ENCODE peak calls at places on chromosomes 16 and 17, in eight cellular contexts. One of them, this sample, is unnamed.
A peak's percentile ranks its signal among the peaks of the same experiment; 100 is the strongest.

GRCh38 chr17:68749742-68750562 is 148.8 kb upstream of the FAM20A start:
- DNase-seq in GM19239: no peak
- DNase-seq in kidney: no peak
- DNase-seq in hepatocyte: no peak
- DNase-seq in activated CD8-positive, alpha-beta memory T cell treated with anti-CD3 and anti-CD28 coated beads for 4 hours: no peak
- DNase-seq in NCI-H1092 treated with DMSO at 0.1 percent for 48 hours: no peak
- DNase-seq in memory B cell: no peak
- DNase-seq in GF-D8: no peak
- DNase-seq in this sample: no peak

GRCh38 chr17:52938623-52939230 is 780.2 kb upstream of the CA10 start:
- DNase-seq in GM19239: no peak
- DNase-seq in kidney: no peak
- DNase-seq in hepatocyte: no peak
- DNase-seq in activated CD8-positive, alpha-beta memory T cell treated with anti-CD3 and anti-CD28 coated beads for 4 hours: no peak
- DNase-seq in NCI-H1092 treated with DMSO at 0.1 percent for 48 hours: no peak
- DNase-seq in memory B cell: no peak
- DNase-seq in GF-D8: no peak
- DNase-seq in this sample: no peak

GRCh38 chr17:20797292-20797691 is 217.8 kb downstream of the CDRT15L2 start:
- DNase-seq in GM19239: no peak
- DNase-seq in kidney: no peak
- DNase-seq in hepatocyte: no peak
- DNase-seq in activated CD8-positive, alpha-beta memory T cell treated with anti-CD3 and anti-CD28 coated beads for 4 hours: no peak
- DNase-seq in NCI-H1092 treated with DMSO at 0.1 percent for 48 hours: no peak
- DNase-seq in memory B cell: no peak
- DNase-seq in GF-D8: no peak
- DNase-seq in this sample: no peak

GRCh38 chr16:2856061-2856670 is 1.8 kb downstream of the PRSS22 start:
- DNase-seq in GM19239: no peak
- DNase-seq in kidney: no peak
- DNase-seq in hepatocyte: peak; percentile 71
- DNase-seq in activated CD8-positive, alpha-beta memory T cell treated with anti-CD3 and anti-CD28 coated beads for 4 hours: no peak
- DNase-seq in NCI-H1092 treated with DMSO at 0.1 percent for 48 hours: no peak
- DNase-seq in memory B cell: no peak
- DNase-seq in GF-D8: no peak
- DNase-seq in this sample: no peak

GRCh38 chr17:28718317-28718672 is 627 bp upstream of the RAB34 start:
- DNase-seq in GM19239: no peak
- DNase-seq in kidney: no peak
- DNase-seq in hepatocyte: no peak
- DNase-seq in activated CD8-positive, alpha-beta memory T cell treated with anti-CD3 and anti-CD28 coated beads for 4 hours: no peak
- DNase-seq in NCI-H1092 treated with DMSO at 0.1 percent for 48 hours: no peak
- DNase-seq in memory B cell: no peak
- DNase-seq in GF-D8: no peak
- DNase-seq in this sample: no peak

GRCh38 chr16:53404959-53405358 is 29.3 kb upstream of the RBL2 start:
- DNase-seq in GM19239: no peak
- DNase-seq in kidney: no peak
- DNase-seq in hepatocyte: no peak
- DNase-seq in activated CD8-positive, alpha-beta memory T cell treated with anti-CD3 and anti-CD28 coated beads for 4 hours: no peak
- DNase-seq in NCI-H1092 treated with DMSO at 0.1 percent for 48 hours: no peak
- DNase-seq in memory B cell: no peak
- DNase-seq in GF-D8: no peak
- DNase-seq in this sample: no peak

GRCh38 chr17:82305727-82306300 is 11.6 kb downstream of the CD7 start:
- DNase-seq in GM19239: no peak
- DNase-seq in kidney: no peak
- DNase-seq in hepatocyte: no peak
- DNase-seq in activated CD8-positive, alpha-beta memory T cell treated with anti-CD3 and anti-CD28 coated beads for 4 hours: no peak
- DNase-seq in NCI-H1092 treated with DMSO at 0.1 percent for 48 hours: no peak
- DNase-seq in memory B cell: no peak
- DNase-seq in GF-D8: no peak
- DNase-seq in this sample: no peak

GRCh38 chr17:10327640-10328039 is 45.2 kb downstream of the MYH13 start:
- DNase-seq in GM19239: peak; percentile 70
- DNase-seq in kidney: peak; percentile 78
- DNase-seq in hepatocyte: peak; percentile 93
- DNase-seq in activated CD8-positive, alpha-beta memory T cell treated with anti-CD3 and anti-CD28 coated beads for 4 hours: peak; percentile 30
- DNase-seq in NCI-H1092 treated with DMSO at 0.1 percent for 48 hours: peak; percentile 19
- DNase-seq in memory B cell: peak; percentile 42
- DNase-seq in GF-D8: peak; percentile 14
- DNase-seq in this sample: no peak

GRCh38 chr17:2414665-2415064 is 13.8 kb upstream of the MNT start:
- DNase-seq in GM19239: no peak
- DNase-seq in kidney: no peak
- DNase-seq in hepatocyte: no peak
- DNase-seq in activated CD8-positive, alpha-beta memory T cell treated with anti-CD3 and anti-CD28 coated beads for 4 hours: no peak
- DNase-seq in NCI-H1092 treated with DMSO at 0.1 percent for 48 hours: no peak
- DNase-seq in memory B cell: no peak
- DNase-seq in GF-D8: no peak
- DNase-seq in this sample: no peak

GRCh38 chr17:66304304-66305174 is 2.1 kb downstream of the PRKCA start:
- DNase-seq in GM19239: no peak
- DNase-seq in kidney: no peak
- DNase-seq in hepatocyte: no peak
- DNase-seq in activated CD8-positive, alpha-beta memory T cell treated with anti-CD3 and anti-CD28 coated beads for 4 hours: no peak
- DNase-seq in NCI-H1092 treated with DMSO at 0.1 percent for 48 hours: peak; percentile 38
- DNase-seq in memory B cell: no peak
- DNase-seq in GF-D8: peak; percentile 43
- DNase-seq in this sample: peak; percentile 34

GRCh38 chr16:84548971-84549844 is 44.7 kb upstream of the MEAK7 start:
- DNase-seq in GM19239: no peak
- DNase-seq in kidney: peak; percentile 83
- DNase-seq in hepatocyte: no peak
- DNase-seq in activated CD8-positive, alpha-beta memory T cell treated with anti-CD3 and anti-CD28 coated beads for 4 hours: peak; percentile 24
- DNase-seq in NCI-H1092 treated with DMSO at 0.1 percent for 48 hours: no peak
- DNase-seq in memory B cell: no peak
- DNase-seq in GF-D8: no peak
- DNase-seq in this sample: no peak

GRCh38 chr16:70685938-70686375 is at the start of gene MTSS2:
- DNase-seq in GM19239: no peak
- DNase-seq in kidney: peak; percentile 96
- DNase-seq in hepatocyte: peak; percentile 95
- DNase-seq in activated CD8-positive, alpha-beta memory T cell treated with anti-CD3 and anti-CD28 coated beads for 4 hours: no peak
- DNase-seq in NCI-H1092 treated with DMSO at 0.1 percent for 48 hours: peak; percentile 74
- DNase-seq in memory B cell: no peak
- DNase-seq in GF-D8: peak; percentile 20
- DNase-seq in this sample: peak; percentile 25

GRCh38 chr17:82932146-82933005 is 92.6 kb upstream of the ZNF750 start:
- DNase-seq in GM19239: no peak
- DNase-seq in kidney: peak; percentile 45
- DNase-seq in hepatocyte: no peak
- DNase-seq in activated CD8-positive, alpha-beta memory T cell treated with anti-CD3 and anti-CD28 coated beads for 4 hours: no peak
- DNase-seq in NCI-H1092 treated with DMSO at 0.1 percent for 48 hours: no peak
- DNase-seq in memory B cell: no peak
- DNase-seq in GF-D8: no peak
- DNase-seq in this sample: no peak

GRCh38 chr17:28460901-28461300 is 12.5 kb upstream of the SLC13A2 start:
- DNase-seq in GM19239: no peak
- DNase-seq in kidney: no peak
- DNase-seq in hepatocyte: no peak
- DNase-seq in activated CD8-positive, alpha-beta memory T cell treated with anti-CD3 and anti-CD28 coated beads for 4 hours: no peak
- DNase-seq in NCI-H1092 treated with DMSO at 0.1 percent for 48 hours: no peak
- DNase-seq in memory B cell: no peak
- DNase-seq in GF-D8: no peak
- DNase-seq in this sample: no peak

GRCh38 chr17:81285179-81285878 is 9.8 kb downstream of the SLC38A10 start:
- DNase-seq in GM19239: peak; percentile 75
- DNase-seq in kidney: peak; percentile 94
- DNase-seq in hepatocyte: no peak
- DNase-seq in activated CD8-positive, alpha-beta memory T cell treated with anti-CD3 and anti-CD28 coated beads for 4 hours: no peak
- DNase-seq in NCI-H1092 treated with DMSO at 0.1 percent for 48 hours: no peak
- DNase-seq in memory B cell: peak; percentile 17
- DNase-seq in GF-D8: peak; percentile 67
- DNase-seq in this sample: no peak

GRCh38 chr17:8192070-8192815 is 2.3 kb upstream of the BORCS6 start:
- DNase-seq in GM19239: no peak
- DNase-seq in kidney: peak; percentile 73
- DNase-seq in hepatocyte: peak; percentile 90
- DNase-seq in activated CD8-positive, alpha-beta memory T cell treated with anti-CD3 and anti-CD28 coated beads for 4 hours: no peak
- DNase-seq in NCI-H1092 treated with DMSO at 0.1 percent for 48 hours: peak; percentile 18
- DNase-seq in memory B cell: peak; percentile 25
- DNase-seq in GF-D8: no peak
- DNase-seq in this sample: no peak

GRCh38 chr17:34580685-34581445 is 1.5 kb downstream of the TMEM132E start:
- DNase-seq in GM19239: no peak
- DNase-seq in kidney: no peak
- DNase-seq in hepatocyte: peak; percentile 17
- DNase-seq in activated CD8-positive, alpha-beta memory T cell treated with anti-CD3 and anti-CD28 coated beads for 4 hours: no peak
- DNase-seq in NCI-H1092 treated with DMSO at 0.1 percent for 48 hours: peak; percentile 16
- DNase-seq in memory B cell: no peak
- DNase-seq in GF-D8: no peak
- DNase-seq in this sample: peak; percentile 30

GRCh38 chr17:44111777-44112176 is 11.7 kb downstream of the HDAC5 start:
- DNase-seq in GM19239: no peak
- DNase-seq in kidney: no peak
- DNase-seq in hepatocyte: no peak
- DNase-seq in activated CD8-positive, alpha-beta memory T cell treated with anti-CD3 and anti-CD28 coated beads for 4 hours: no peak
- DNase-seq in NCI-H1092 treated with DMSO at 0.1 percent for 48 hours: no peak
- DNase-seq in memory B cell: no peak
- DNase-seq in GF-D8: no peak
- DNase-seq in this sample: no peak

GRCh38 chr16:68756250-68757051 is 19.4 kb downstream of the CDH1 start:
- DNase-seq in GM19239: no peak
- DNase-seq in kidney: peak; percentile 82
- DNase-seq in hepatocyte: peak; percentile 87
- DNase-seq in activated CD8-positive, alpha-beta memory T cell treated with anti-CD3 and anti-CD28 coated beads for 4 hours: no peak
- DNase-seq in NCI-H1092 treated with DMSO at 0.1 percent for 48 hours: peak; percentile 25
- DNase-seq in memory B cell: no peak
- DNase-seq in GF-D8: no peak
- DNase-seq in this sample: peak; percentile 88

GRCh38 chr17:2995362-2995761 is 68.0 kb downstream of the OR1D5 start:
- DNase-seq in GM19239: no peak
- DNase-seq in kidney: no peak
- DNase-seq in hepatocyte: no peak
- DNase-seq in activated CD8-positive, alpha-beta memory T cell treated with anti-CD3 and anti-CD28 coated beads for 4 hours: no peak
- DNase-seq in NCI-H1092 treated with DMSO at 0.1 percent for 48 hours: no peak
- DNase-seq in memory B cell: no peak
- DNase-seq in GF-D8: no peak
- DNase-seq in this sample: no peak

GRCh38 chr16:22962905-22963304 is 148.9 kb downstream of the HS3ST2 start:
- DNase-seq in GM19239: no peak
- DNase-seq in kidney: no peak
- DNase-seq in hepatocyte: no peak
- DNase-seq in activated CD8-positive, alpha-beta memory T cell treated with anti-CD3 and anti-CD28 coated beads for 4 hours: no peak
- DNase-seq in NCI-H1092 treated with DMSO at 0.1 percent for 48 hours: no peak
- DNase-seq in memory B cell: no peak
- DNase-seq in GF-D8: no peak
- DNase-seq in this sample: no peak

GRCh38 chr16:49472598-49472997 is 99.0 kb downstream of the C16orf78 start:
- DNase-seq in GM19239: no peak
- DNase-seq in kidney: no peak
- DNase-seq in hepatocyte: no peak
- DNase-seq in activated CD8-positive, alpha-beta memory T cell treated with anti-CD3 and anti-CD28 coated beads for 4 hours: no peak
- DNase-seq in NCI-H1092 treated with DMSO at 0.1 percent for 48 hours: peak; percentile 79
- DNase-seq in memory B cell: no peak
- DNase-seq in GF-D8: no peak
- DNase-seq in this sample: no peak

GRCh38 chr17:69254187-69254586 is 25.6 kb upstream of the ABCA10 start:
- DNase-seq in GM19239: no peak
- DNase-seq in kidney: no peak
- DNase-seq in hepatocyte: no peak
- DNase-seq in activated CD8-positive, alpha-beta memory T cell treated with anti-CD3 and anti-CD28 coated beads for 4 hours: no peak
- DNase-seq in NCI-H1092 treated with DMSO at 0.1 percent for 48 hours: no peak
- DNase-seq in memory B cell: no peak
- DNase-seq in GF-D8: no peak
- DNase-seq in this sample: no peak

GRCh38 chr16:55433535-55433934 is 45.5 kb upstream of the MMP2 start:
- DNase-seq in GM19239: no peak
- DNase-seq in kidney: no peak
- DNase-seq in hepatocyte: no peak
- DNase-seq in activated CD8-positive, alpha-beta memory T cell treated with anti-CD3 and anti-CD28 coated beads for 4 hours: no peak
- DNase-seq in NCI-H1092 treated with DMSO at 0.1 percent for 48 hours: no peak
- DNase-seq in memory B cell: no peak
- DNase-seq in GF-D8: no peak
- DNase-seq in this sample: no peak

GRCh38 chr17:42845918-42846593 is 1.7 kb downstream of the AOC2 start:
- DNase-seq in GM19239: no peak
- DNase-seq in kidney: no peak
- DNase-seq in hepatocyte: no peak
- DNase-seq in activated CD8-positive, alpha-beta memory T cell treated with anti-CD3 and anti-CD28 coated beads for 4 hours: no peak
- DNase-seq in NCI-H1092 treated with DMSO at 0.1 percent for 48 hours: no peak
- DNase-seq in memory B cell: no peak
- DNase-seq in GF-D8: no peak
- DNase-seq in this sample: no peak

GRCh38 chr16:62035115-62036092 is 834 bp downstream of the CDH8 start:
- DNase-seq in GM19239: no peak
- DNase-seq in kidney: no peak
- DNase-seq in hepatocyte: peak; percentile 28
- DNase-seq in activated CD8-positive, alpha-beta memory T cell treated with anti-CD3 and anti-CD28 coated beads for 4 hours: no peak
- DNase-seq in NCI-H1092 treated with DMSO at 0.1 percent for 48 hours: no peak
- DNase-seq in memory B cell: no peak
- DNase-seq in GF-D8: no peak
- DNase-seq in this sample: peak; percentile 27

GRCh38 chr16:83336630-83337029 is 471.1 kb upstream of the HSBP1 start:
- DNase-seq in GM19239: no peak
- DNase-seq in kidney: no peak
- DNase-seq in hepatocyte: no peak
- DNase-seq in activated CD8-positive, alpha-beta memory T cell treated with anti-CD3 and anti-CD28 coated beads for 4 hours: no peak
- DNase-seq in NCI-H1092 treated with DMSO at 0.1 percent for 48 hours: peak; percentile 35
- DNase-seq in memory B cell: no peak
- DNase-seq in GF-D8: no peak
- DNase-seq in this sample: peak; percentile 1

GRCh38 chr17:65228734-65229390 is 91.7 kb downstream of the RGS9 start:
- DNase-seq in GM19239: peak; percentile 20
- DNase-seq in kidney: no peak
- DNase-seq in hepatocyte: peak; percentile 61
- DNase-seq in activated CD8-positive, alpha-beta memory T cell treated with anti-CD3 and anti-CD28 coated beads for 4 hours: no peak
- DNase-seq in NCI-H1092 treated with DMSO at 0.1 percent for 48 hours: peak; percentile 1
- DNase-seq in memory B cell: no peak
- DNase-seq in GF-D8: peak; percentile 73
- DNase-seq in this sample: peak; percentile 65

GRCh38 chr16:11681977-11682654 is 13.9 kb downstream of the SNN start:
- DNase-seq in GM19239: no peak
- DNase-seq in kidney: no peak
- DNase-seq in hepatocyte: no peak
- DNase-seq in activated CD8-positive, alpha-beta memory T cell treated with anti-CD3 and anti-CD28 coated beads for 4 hours: no peak
- DNase-seq in NCI-H1092 treated with DMSO at 0.1 percent for 48 hours: no peak
- DNase-seq in memory B cell: peak; percentile 59
- DNase-seq in GF-D8: no peak
- DNase-seq in this sample: no peak

GRCh38 chr17:75695141-75695829 is 26.0 kb upstream of the ITGB4 start:
- DNase-seq in GM19239: no peak
- DNase-seq in kidney: no peak
- DNase-seq in hepatocyte: no peak
- DNase-seq in activated CD8-positive, alpha-beta memory T cell treated with anti-CD3 and anti-CD28 coated beads for 4 hours: no peak
- DNase-seq in NCI-H1092 treated with DMSO at 0.1 percent for 48 hours: no peak
- DNase-seq in memory B cell: no peak
- DNase-seq in GF-D8: no peak
- DNase-seq in this sample: no peak

GRCh38 chr16:17397499-17397891 is 73.3 kb downstream of the XYLT1 start:
- DNase-seq in GM19239: no peak
- DNase-seq in kidney: no peak
- DNase-seq in hepatocyte: peak; percentile 59
- DNase-seq in activated CD8-positive, alpha-beta memory T cell treated with anti-CD3 and anti-CD28 coated beads for 4 hours: no peak
- DNase-seq in NCI-H1092 treated with DMSO at 0.1 percent for 48 hours: peak; percentile 98
- DNase-seq in memory B cell: no peak
- DNase-seq in GF-D8: no peak
- DNase-seq in this sample: peak; percentile 91

GRCh38 chr17:76997981-76998531 is 129.9 kb downstream of the MGAT5B start:
- DNase-seq in GM19239: peak; percentile 31
- DNase-seq in kidney: no peak
- DNase-seq in hepatocyte: no peak
- DNase-seq in activated CD8-positive, alpha-beta memory T cell treated with anti-CD3 and anti-CD28 coated beads for 4 hours: no peak
- DNase-seq in NCI-H1092 treated with DMSO at 0.1 percent for 48 hours: no peak
- DNase-seq in memory B cell: peak; percentile 4
- DNase-seq in GF-D8: no peak
- DNase-seq in this sample: no peak

GRCh38 chr17:15945493-15946209 is 721 bp downstream of the ADORA2B start:
- DNase-seq in GM19239: no peak
- DNase-seq in kidney: peak; percentile 73
- DNase-seq in hepatocyte: no peak
- DNase-seq in activated CD8-positive, alpha-beta memory T cell treated with anti-CD3 and anti-CD28 coated beads for 4 hours: peak; percentile 27
- DNase-seq in NCI-H1092 treated with DMSO at 0.1 percent for 48 hours: no peak
- DNase-seq in memory B cell: no peak
- DNase-seq in GF-D8: no peak
- DNase-seq in this sample: no peak

GRCh38 chr17:62692721-62693431 is 65.4 kb downstream of the MRC2 start:
- DNase-seq in GM19239: no peak
- DNase-seq in kidney: no peak
- DNase-seq in hepatocyte: no peak
- DNase-seq in activated CD8-positive, alpha-beta memory T cell treated with anti-CD3 and anti-CD28 coated beads for 4 hours: no peak
- DNase-seq in NCI-H1092 treated with DMSO at 0.1 percent for 48 hours: no peak
- DNase-seq in memory B cell: no peak
- DNase-seq in GF-D8: no peak
- DNase-seq in this sample: no peak